ENCODE peak calls at places on chromosomes 1 and 21, in eight cellular contexts. R, C, U, H, S, V, B and O are unnamed samples.

GRCh38 chr1:70071597-70071996 is 133.8 kb downstream of the LRRC40 start:
- DNase-seq in R (no peak), C (peak; percentile 51), U (peak; percentile 23), H (no peak), S (no peak), V (no peak), B (no peak), O (peak; percentile 17)

GRCh38 chr1:84344286-84344685 is 42.8 kb downstream of the SAMD13 start:
- DNase-seq in R (no peak), C (no peak), U (no peak), H (no peak), S (no peak), V (no peak), B (no peak), O (no peak)

GRCh38 chr1:68197891-68198290 is 34.4 kb downstream of the WLS start:
- DNase-seq in R (no peak), C (no peak), U (peak; percentile 81), H (no peak), S (peak; percentile 91), V (no peak), B (no peak), O (no peak)

GRCh38 chr1:101360506-101360905 is 123.7 kb downstream of the S1PR1 start:
- DNase-seq in R (no peak), C (no peak), U (no peak), H (no peak), S (no peak), V (no peak), B (no peak), O (no peak)

GRCh38 chr1:38728176-38728908 is 131.2 kb downstream of the RRAGC start:
- DNase-seq in R (no peak), C (no peak), U (peak; percentile 30), H (peak; percentile 14), S (peak; percentile 24), V (no peak), B (no peak), O (peak; percentile 22)

GRCh38 chr21:27740084-27740483 is 773.2 kb upstream of the ADAMTS5 start:
- DNase-seq in R (no peak), C (no peak), U (no peak), H (no peak), S (no peak), V (no peak), B (no peak), O (no peak)

GRCh38 chr21:32994305-32994704 is 31.4 kb upstream of the OLIG2 start:
- DNase-seq in R (no peak), C (no peak), U (no peak), H (no peak), S (no peak), V (no peak), B (no peak), O (no peak)

GRCh38 chr1:26477446-26478152 is 5.4 kb downstream of the HMGN2 start:
- DNase-seq in R (no peak), C (no peak), U (no peak), H (no peak), S (no peak), V (no peak), B (no peak), O (no peak)

GRCh38 chr1:213327318-213327667 is 276.3 kb downstream of the RPS6KC1 start:
- DNase-seq in R (no peak), C (peak; percentile 53), U (no peak), H (no peak), S (no peak), V (no peak), B (no peak), O (peak; percentile 36)

GRCh38 chr1:84379781-84380180 is 18.5 kb upstream of the DNASE2B start:
- DNase-seq in R (no peak), C (no peak), U (no peak), H (no peak), S (no peak), V (no peak), B (no peak), O (no peak)

GRCh38 chr1:214843281-214843680 is 239.3 kb upstream of the KCNK2 start:
- DNase-seq in R (no peak), C (no peak), U (no peak), H (no peak), S (no peak), V (no peak), B (no peak), O (no peak)

GRCh38 chr1:222347627-222348026 is 200.3 kb downstream of the HHIPL2 start:
- DNase-seq in R (no peak), C (no peak), U (peak; percentile 37), H (no peak), S (no peak), V (peak; percentile 47), B (no peak), O (no peak)

GRCh38 chr1:107359472-107360241 is 218.8 kb downstream of the NTNG1 start:
- DNase-seq in R (no peak), C (no peak), U (no peak), H (no peak), S (no peak), V (no peak), B (no peak), O (no peak)

GRCh38 chr1:157512036-157512969 is 40.0 kb downstream of the FCRL5 start:
- DNase-seq in R (no peak), C (no peak), U (no peak), H (no peak), S (no peak), V (no peak), B (no peak), O (no peak)

GRCh38 chr1:18452550-18452949 is 28.2 kb upstream of the KLHDC7A start:
- DNase-seq in R (no peak), C (no peak), U (peak; percentile 22), H (no peak), S (peak; percentile 19), V (no peak), B (no peak), O (no peak)

GRCh38 chr1:17201201-17202021 is 3.5 kb upstream of the PADI1 start:
- DNase-seq in R (no peak), C (no peak), U (no peak), H (peak; percentile 57), S (no peak), V (no peak), B (no peak), O (no peak)

GRCh38 chr1:240691521-240692338 is 79.8 kb upstream of the GREM2 start:
- DNase-seq in R (no peak), C (no peak), U (peak; percentile 23), H (peak; percentile 24), S (no peak), V (no peak), B (no peak), O (peak; percentile 48)

GRCh38 chr1:114821978-114822377 is 32.7 kb upstream of the SYCP1 start:
- DNase-seq in R (no peak), C (no peak), U (no peak), H (no peak), S (no peak), V (no peak), B (no peak), O (no peak)

GRCh38 chr1:15510611-15511405 is 13.2 kb downstream of the CASP9 start:
- DNase-seq in R (no peak), C (no peak), U (no peak), H (no peak), S (no peak), V (no peak), B (no peak), O (no peak)

GRCh38 chr1:53112271-53112774 is 30.1 kb downstream of the SLC1A7 start:
- DNase-seq in R (no peak), C (peak; percentile 83), U (no peak), H (no peak), S (no peak), V (no peak), B (no peak), O (no peak)

GRCh38 chr1:53304527-53304926 is 23.3 kb downstream of the LRP8 start:
- DNase-seq in R (no peak), C (no peak), U (no peak), H (no peak), S (no peak), V (no peak), B (no peak), O (no peak)

GRCh38 chr21:33069994-33070811 is at the start of gene OLIG1:
- DNase-seq in R (no peak), C (no peak), U (peak; percentile 22), H (peak; percentile 48), S (peak; percentile 25), V (no peak), B (no peak), O (no peak)

GRCh38 chr1:100387209-100387608 is 34.9 kb downstream of the CDC14A start:
- DNase-seq in R (no peak), C (no peak), U (no peak), H (no peak), S (no peak), V (no peak), B (no peak), O (no peak)